ENCODE peak calls at places on chromosome 9, in six cellular contexts. N is chondrocyte; C is M059J; F is stimulated activated CD8-positive, alpha-beta memory T cell treated with anti-CD3 and anti-CD28 coated beads, Interleukin-15, amount 100 ng/mL, for 24 hours; K is GM20000; Z is hypothalamus. Y is an unnamed sample.

GRCh38 chr9:4147476-4148214 is 152.2 kb downstream of the GLIS3 start:
- DNase-seq in N (no peak), C (no peak), F (no peak), K (no peak), Z (no peak), Y (peak; percentile 86)

GRCh38 chr9:92654481-92655301 is 15.2 kb downstream of the IPPK start:
- DNase-seq in N (peak; percentile 64), C (no peak), F (no peak), K (no peak), Z (no peak), Y (no peak)

GRCh38 chr9:73916016-73916673 is 581.0 kb upstream of the RORB start:
- DNase-seq in N (no peak), C (peak; percentile 1), F (no peak), K (no peak), Z (no peak), Y (peak; percentile 18)

GRCh38 chr9:129170229-129170628 is 7.8 kb downstream of the IER5L start:
- DNase-seq in N (no peak), C (peak; percentile 73), F (no peak), K (no peak), Z (no peak), Y (no peak)

GRCh38 chr9:112038017-112038408 is 137.1 kb downstream of the SUSD1 start:
- DNase-seq in N (no peak), C (no peak), F (no peak), K (no peak), Z (no peak), Y (no peak)

GRCh38 chr9:36820392-36820861 is 213.6 kb downstream of the PAX5 start:
- DNase-seq in N (peak; percentile 68), C (no peak), F (no peak), K (no peak), Z (no peak), Y (peak; percentile 77)

GRCh38 chr9:78831726-78832125 is 534.8 kb downstream of the PSAT1 start:
- DNase-seq in N (no peak), C (peak; percentile 48), F (no peak), K (no peak), Z (no peak), Y (no peak)

GRCh38 chr9:114309096-114309495 is 13.8 kb upstream of the ORM1 start:
- DNase-seq in N (peak; percentile 58), C (no peak), F (no peak), K (no peak), Z (no peak), Y (no peak)

GRCh38 chr9:132729235-132729890 is 59.1 kb downstream of the GTF3C4 start:
- DNase-seq in N (no peak), C (no peak), F (no peak), K (no peak), Z (no peak), Y (no peak)

GRCh38 chr9:136231478-136232297 is 13.9 kb downstream of the QSOX2 start:
- DNase-seq in N (no peak), C (no peak), F (no peak), K (no peak), Z (no peak), Y (peak; percentile 57)

GRCh38 chr9:112120471-112120925 is 54.6 kb downstream of the SUSD1 start:
- DNase-seq in N (no peak), C (peak; percentile 7), F (no peak), K (no peak), Z (no peak), Y (peak; percentile 60)

GRCh38 chr9:120733190-120733589 is 18.9 kb upstream of the MEGF9 start:
- DNase-seq in N (no peak), C (peak; percentile 38), F (no peak), K (no peak), Z (no peak), Y (no peak)

GRCh38 chr9:92151691-92152393 is 36.6 kb upstream of the SPTLC1 start:
- DNase-seq in N (no peak), C (peak; percentile 95), F (no peak), K (no peak), Z (no peak), Y (no peak)

GRCh38 chr9:136255166-136255538 is 9.5 kb upstream of the QSOX2 start:
- DNase-seq in N (no peak), C (peak; percentile 68), F (no peak), K (no peak), Z (no peak), Y (no peak)

GRCh38 chr9:92077868-92078267 is 37.3 kb downstream of the SPTLC1 start:
- DNase-seq in N (no peak), C (no peak), F (no peak), K (no peak), Z (no peak), Y (peak; percentile 79)

GRCh38 chr9:134233022-134233421 is 68.7 kb upstream of the RNU6ATAC start:
- DNase-seq in N (no peak), C (no peak), F (no peak), K (no peak), Z (no peak), Y (no peak)

GRCh38 chr9:136493567-136493971 is 10.7 kb upstream of the SEC16A start:
- DNase-seq in N (no peak), C (no peak), F (no peak), K (no peak), Z (no peak), Y (no peak)

GRCh38 chr9:82988488-82988887 is 74.5 kb downstream of the RASEF start:
- DNase-seq in N (no peak), C (no peak), F (no peak), K (no peak), Z (no peak), Y (no peak)

GRCh38 chr9:71909887-71910601 is 949 bp downstream of the ABHD17B start:
- DNase-seq in N (no peak), C (peak; percentile 60), F (peak; percentile 16), K (peak; percentile 44), Z (peak; percentile 59), Y (peak; percentile 86)

GRCh38 chr9:14372437-14373318 is 58.7 kb upstream of the NFIB start:
- DNase-seq in N (no peak), C (peak; percentile 89), F (no peak), K (no peak), Z (no peak), Y (peak; percentile 75)

GRCh38 chr9:115000217-115000639 is 69.8 kb upstream of the TNFSF8 start:
- DNase-seq in N (no peak), C (peak; percentile 39), F (no peak), K (no peak), Z (no peak), Y (no peak)

GRCh38 chr9:133199648-133200321 is 9.3 kb downstream of the OBP2B start:
- DNase-seq in N (no peak), C (no peak), F (no peak), K (no peak), Z (no peak), Y (peak; percentile 81)

GRCh38 chr9:85688361-85688760 is 53.4 kb downstream of the AGTPBP1 start:
- DNase-seq in N (no peak), C (no peak), F (no peak), K (no peak), Z (no peak), Y (no peak)

GRCh38 chr9:77770340-77770739 is 122.2 kb upstream of the GNA14 start:
- DNase-seq in N (no peak), C (no peak), F (no peak), K (no peak), Z (no peak), Y (no peak)

GRCh38 chr9:36163049-36163839 is 5.9 kb upstream of the CCIN start:
- DNase-seq in N (peak; percentile 95), C (peak; percentile 65), F (no peak), K (no peak), Z (peak; percentile 17), Y (peak; percentile 90)

GRCh38 chr9:93258419-93258817 is 74.5 kb downstream of the WNK2 start:
- DNase-seq in N (no peak), C (no peak), F (no peak), K (peak; percentile 13), Z (no peak), Y (no peak)

GRCh38 chr9:122216138-122216797 is 12.5 kb downstream of the LHX6 start:
- DNase-seq in N (no peak), C (no peak), F (no peak), K (no peak), Z (no peak), Y (no peak)

GRCh38 chr9:17726298-17726697 is 147.4 kb downstream of the SH3GL2 start:
- DNase-seq in N (no peak), C (no peak), F (no peak), K (no peak), Z (no peak), Y (no peak)